ENCODE peak calls at places on chromosomes 7 and 10, in four cellular contexts. One of them, this sample, is unnamed.

GRCh38 chr10:108840944-108841343 is 1082.4 kb downstream of the XPNPEP1 start:
- DNase-seq in T-cell: no peak
- DNase-seq in RWPE1: no peak
- DNase-seq in CD4-positive, alpha-beta T cell: no peak
- DNase-seq in this sample: no peak

GRCh38 chr10:667096-667495 is 22.4 kb downstream of the DIP2C start:
- DNase-seq in CD4-positive, alpha-beta T cell: no peak
- DNase-seq in RWPE1: no peak
- DNase-seq in T-cell: no peak
- DNase-seq in this sample: no peak

GRCh38 chr10:77583527-77583926 is 54.1 kb downstream of the KCNMA1 start:
- DNase-seq in T-cell: no peak
- DNase-seq in RWPE1: no peak
- DNase-seq in CD4-positive, alpha-beta T cell: no peak
- DNase-seq in this sample: no peak

GRCh38 chr10:26214538-26215461 is 1.8 kb upstream of the GAD2 start:
- DNase-seq in RWPE1: no peak
- DNase-seq in CD4-positive, alpha-beta T cell: no peak
- DNase-seq in T-cell: no peak
- DNase-seq in this sample: no peak

GRCh38 chr10:79192677-79193003 is 123.9 kb downstream of the ZMIZ1 start:
- DNase-seq in RWPE1: peak
- DNase-seq in CD4-positive, alpha-beta T cell: no peak
- DNase-seq in T-cell: no peak
- DNase-seq in this sample: peak

GRCh38 chr10:69731184-69731583 is 70.5 kb upstream of the COL13A1 start:
- DNase-seq in T-cell: no peak
- DNase-seq in CD4-positive, alpha-beta T cell: no peak
- DNase-seq in RWPE1: no peak
- DNase-seq in this sample: no peak

GRCh38 chr7:157735826-157736225 is 399.0 kb downstream of the DNAJB6 start:
- DNase-seq in RWPE1: no peak
- DNase-seq in T-cell: no peak
- DNase-seq in CD4-positive, alpha-beta T cell: no peak
- DNase-seq in this sample: no peak

GRCh38 chr7:102046373-102047117 is 229.1 kb downstream of the CUX1 start:
- DNase-seq in RWPE1: no peak
- DNase-seq in T-cell: no peak
- DNase-seq in CD4-positive, alpha-beta T cell: no peak
- DNase-seq in this sample: no peak

GRCh38 chr10:99682032-99682431 is 22.7 kb downstream of the ENTPD7 start:
- DNase-seq in T-cell: no peak
- DNase-seq in CD4-positive, alpha-beta T cell: no peak
- DNase-seq in RWPE1: no peak
- DNase-seq in this sample: no peak

GRCh38 chr7:117993377-117994003 is 120.2 kb upstream of the CTTNBP2 start:
- DNase-seq in T-cell: no peak
- DNase-seq in RWPE1: peak
- DNase-seq in CD4-positive, alpha-beta T cell: no peak
- DNase-seq in this sample: peak

GRCh38 chr10:50625663-50626062 is 1.9 kb upstream of the SGMS1 start:
- DNase-seq in T-cell: no peak
- DNase-seq in CD4-positive, alpha-beta T cell: no peak
- DNase-seq in RWPE1: no peak
- DNase-seq in this sample: no peak

GRCh38 chr7:19413444-19413965 is 268.3 kb upstream of the FERD3L start:
- DNase-seq in T-cell: no peak
- DNase-seq in RWPE1: no peak
- DNase-seq in CD4-positive, alpha-beta T cell: no peak
- DNase-seq in this sample: no peak

GRCh38 chr10:97312897-97313296 is 6.2 kb upstream of the FRAT1 start:
- DNase-seq in RWPE1: no peak
- DNase-seq in CD4-positive, alpha-beta T cell: no peak
- DNase-seq in T-cell: no peak
- DNase-seq in this sample: no peak

GRCh38 chr7:55535637-55536016 is 36.7 kb downstream of the VOPP1 start:
- DNase-seq in T-cell: no peak
- DNase-seq in CD4-positive, alpha-beta T cell: no peak
- DNase-seq in RWPE1: no peak
- DNase-seq in this sample: no peak

GRCh38 chr10:14659626-14660196 is 115.0 kb downstream of the FAM107B start:
- DNase-seq in CD4-positive, alpha-beta T cell: peak
- DNase-seq in RWPE1: no peak
- DNase-seq in T-cell: peak
- DNase-seq in this sample: peak

GRCh38 chr7:5437348-5437892 is 13.8 kb upstream of the TNRC18 start:
- DNase-seq in CD4-positive, alpha-beta T cell: no peak
- DNase-seq in T-cell: no peak
- DNase-seq in RWPE1: no peak
- DNase-seq in this sample: no peak

GRCh38 chr7:44288811-44289340 is 36.5 kb downstream of the CAMK2B start:
- DNase-seq in CD4-positive, alpha-beta T cell: no peak
- DNase-seq in T-cell: no peak
- DNase-seq in RWPE1: no peak
- DNase-seq in this sample: no peak

GRCh38 chr10:115417585-115418265 is 324.6 kb downstream of the ATRNL1 start:
- DNase-seq in T-cell: no peak
- DNase-seq in RWPE1: peak
- DNase-seq in CD4-positive, alpha-beta T cell: no peak
- DNase-seq in this sample: peak

GRCh38 chr7:67422601-67423000 is 426.0 kb downstream of the TYW1 start:
- DNase-seq in T-cell: no peak
- DNase-seq in CD4-positive, alpha-beta T cell: no peak
- DNase-seq in RWPE1: no peak
- DNase-seq in this sample: no peak

GRCh38 chr7:2063562-2064360 is 169.0 kb downstream of the MAD1L1 start:
- DNase-seq in CD4-positive, alpha-beta T cell: no peak
- DNase-seq in RWPE1: peak
- DNase-seq in T-cell: no peak
- DNase-seq in this sample: no peak

GRCh38 chr7:82049442-82049841 is 279.6 kb upstream of the HGF start:
- DNase-seq in T-cell: no peak
- DNase-seq in CD4-positive, alpha-beta T cell: no peak
- DNase-seq in RWPE1: no peak
- DNase-seq in this sample: no peak

GRCh38 chr10:44325157-44325556 is 59.7 kb downstream of the CXCL12 start:
- DNase-seq in CD4-positive, alpha-beta T cell: no peak
- DNase-seq in RWPE1: no peak
- DNase-seq in T-cell: no peak
- DNase-seq in this sample: no peak

GRCh38 chr7:44661233-44661632 is 54.8 kb downstream of the OGDH start:
- DNase-seq in CD4-positive, alpha-beta T cell: no peak
- DNase-seq in RWPE1: no peak
- DNase-seq in T-cell: no peak
- DNase-seq in this sample: no peak

GRCh38 chr7:21768279-21768678 is 177.4 kb downstream of the CDCA7L start:
- DNase-seq in T-cell: no peak
- DNase-seq in CD4-positive, alpha-beta T cell: no peak
- DNase-seq in RWPE1: no peak
- DNase-seq in this sample: no peak

GRCh38 chr7:36620166-36620708 is 104.1 kb downstream of the AOAH start:
- DNase-seq in T-cell: no peak
- DNase-seq in CD4-positive, alpha-beta T cell: no peak
- DNase-seq in RWPE1: no peak
- DNase-seq in this sample: no peak

GRCh38 chr7:115406216-115406615 is 484.3 kb downstream of the MDFIC start:
- DNase-seq in RWPE1: no peak
- DNase-seq in T-cell: no peak
- DNase-seq in CD4-positive, alpha-beta T cell: no peak
- DNase-seq in this sample: no peak

GRCh38 chr10:103204353-103205255 is 11.5 kb upstream of the NT5C2 start:
- DNase-seq in CD4-positive, alpha-beta T cell: no peak
- DNase-seq in RWPE1: no peak
- DNase-seq in T-cell: no peak
- DNase-seq in this sample: no peak

GRCh38 chr7:66182920-66183319 is 22.2 kb upstream of the TPST1 start:
- DNase-seq in RWPE1: no peak
- DNase-seq in CD4-positive, alpha-beta T cell: no peak
- DNase-seq in T-cell: no peak
- DNase-seq in this sample: no peak

GRCh38 chr10:6108631-6109443 is 20.0 kb downstream of the RBM17 start:
- DNase-seq in T-cell: no peak
- DNase-seq in RWPE1: peak
- DNase-seq in CD4-positive, alpha-beta T cell: no peak
- DNase-seq in this sample: no peak

GRCh38 chr10:13993169-13993568 is 337.6 kb downstream of the FRMD4A start:
- DNase-seq in RWPE1: no peak
- DNase-seq in CD4-positive, alpha-beta T cell: no peak
- DNase-seq in T-cell: no peak
- DNase-seq in this sample: no peak

GRCh38 chr10:116278832-116279231 is 5.8 kb upstream of the GFRA1 start:
- DNase-seq in CD4-positive, alpha-beta T cell: no peak
- DNase-seq in T-cell: no peak
- DNase-seq in RWPE1: no peak
- DNase-seq in this sample: no peak

This sample was measured in trophoblast cell.